ENCODE peak calls at places on chromosomes 1 and 21, in five cellular contexts. Y, S, L, B and V are unnamed samples.
A peak's percentile ranks its signal among the peaks of the same experiment; 100 is the strongest.

GRCh38 chr1:180988221-180988826 is 34.3 kb downstream of the STX6 start:
- DNase-seq in L (no peak), Y (no peak), B (no peak), S (peak; percentile 69), V (no peak)

GRCh38 chr21:22795644-22796043 is 1797.4 kb downstream of the NCAM2 start:
- DNase-seq in B (no peak), S (no peak), L (no peak), Y (no peak), V (no peak)

GRCh38 chr1:205424881-205425635 is 3.2 kb upstream of the LEMD1 start:
- DNase-seq in S (no peak), Y (no peak), B (no peak), L (no peak), V (no peak)

GRCh38 chr1:232952514-232953175 is 2.2 kb downstream of the NTPCR start:
- DNase-seq in B (peak; percentile 40), S (peak; percentile 68), L (peak; percentile 63), Y (peak; percentile 10), V (peak; percentile 46)

GRCh38 chr1:221284028-221284427 is 404.8 kb downstream of the HLX start:
- DNase-seq in L (no peak), Y (no peak), S (no peak), B (no peak), V (no peak)

GRCh38 chr1:99661780-99662179 is 15.9 kb downstream of the PALMD start:
- DNase-seq in Y (no peak), B (no peak), L (no peak), S (no peak), V (no peak)

GRCh38 chr1:219792337-219793021 is 135.9 kb downstream of the SLC30A10 start:
- DNase-seq in S (no peak), L (no peak), Y (no peak), B (no peak), V (no peak)

GRCh38 chr1:67211589-67212563 is 45.6 kb downstream of the IL23R start:
- DNase-seq in S (peak; percentile 56), L (peak; percentile 50), B (peak; percentile 40), Y (peak; percentile 61), V (peak; percentile 55)

GRCh38 chr1:59012378-59012777 is 228.5 kb upstream of the JUN start:
- DNase-seq in S (no peak), L (no peak), Y (no peak), B (no peak), V (no peak)

GRCh38 chr1:102099916-102100315 is 103.2 kb upstream of the OLFM3 start:
- DNase-seq in B (no peak), L (no peak), S (no peak), Y (no peak), V (no peak)

GRCh38 chr1:24185056-24185455 is 2.0 kb downstream of the IFNLR1 start:
- DNase-seq in L (no peak), S (no peak), Y (no peak), B (no peak), V (no peak)

GRCh38 chr1:79325126-79325525 is 318.6 kb upstream of the ADGRL4 start:
- DNase-seq in B (no peak), S (no peak), L (no peak), Y (no peak), V (no peak)

GRCh38 chr1:186738896-186739295 is 58.7 kb upstream of the PTGS2 start:
- DNase-seq in Y (no peak), L (no peak), S (no peak), B (no peak), V (peak; percentile 10)

GRCh38 chr1:28877132-28877781 is 37.1 kb upstream of the EPB41 start:
- DNase-seq in Y (peak; percentile 73), B (no peak), S (peak; percentile 78), L (peak; percentile 81), V (peak; percentile 85)

GRCh38 chr1:233629305-233629935 is 15.5 kb downstream of the KCNK1 start:
- DNase-seq in Y (no peak), B (no peak), S (no peak), L (no peak), V (no peak)

GRCh38 chr1:108896160-108897150 is 19.7 kb downstream of the GPSM2 start:
- DNase-seq in Y (no peak), B (no peak), S (no peak), L (no peak), V (no peak)

GRCh38 chr1:228667224-228667623 is 68.1 kb upstream of the RHOU start:
- DNase-seq in Y (no peak), L (no peak), B (no peak), S (no peak), V (no peak)

GRCh38 chr1:41467673-41468072 is 16.8 kb downstream of the EDN2 start:
- DNase-seq in L (no peak), B (no peak), Y (no peak), S (no peak), V (no peak)

GRCh38 chr1:167770127-167770526 is 48.3 kb downstream of the MPZL1 start:
- DNase-seq in L (no peak), Y (no peak), S (no peak), B (no peak), V (no peak)

GRCh38 chr1:245458234-245458633 is 303.4 kb downstream of the KIF26B start:
- DNase-seq in S (no peak), B (no peak), Y (no peak), L (no peak), V (no peak)

GRCh38 chr1:234776256-234776874 is 166.4 kb upstream of the IRF2BP2 start:
- DNase-seq in S (no peak), L (no peak), Y (no peak), B (no peak), V (no peak)